ENCODE peak calls at places on chromosome 9, in seven cellular contexts. One of them, this sample, is unnamed.

GRCh38 chr9:121299125-121299466 is 31.1 kb downstream of the GSN start:
- DNase-seq in HCT116: no peak
- DNase-seq in dorsolateral prefrontal cortex: no peak
- DNase-seq in A549: no peak
- DNase-seq in cardiac muscle cell: no peak
- DNase-seq in fibroblast of lung: no peak
- DNase-seq in WERI-Rb-1: no peak
- DNase-seq in this sample: no peak

GRCh38 chr9:134669556-134669955 is 28.0 kb downstream of the COL5A1 start:
- DNase-seq in HCT116: no peak
- DNase-seq in dorsolateral prefrontal cortex: no peak
- DNase-seq in A549: peak; percentile 17
- DNase-seq in cardiac muscle cell: peak; percentile 45
- DNase-seq in fibroblast of lung: no peak
- DNase-seq in WERI-Rb-1: no peak
- DNase-seq in this sample: no peak

GRCh38 chr9:4986783-4987182 is 1.7 kb downstream of the JAK2 start:
- DNase-seq in HCT116: no peak
- DNase-seq in dorsolateral prefrontal cortex: no peak
- DNase-seq in A549: no peak
- DNase-seq in cardiac muscle cell: no peak
- DNase-seq in fibroblast of lung: no peak
- DNase-seq in WERI-Rb-1: no peak
- DNase-seq in this sample: no peak

GRCh38 chr9:108831496-108832178 is 24.1 kb downstream of the ACTL7B start:
- DNase-seq in HCT116: no peak
- DNase-seq in dorsolateral prefrontal cortex: no peak
- DNase-seq in A549: no peak
- DNase-seq in cardiac muscle cell: no peak
- DNase-seq in fibroblast of lung: no peak
- DNase-seq in WERI-Rb-1: no peak
- DNase-seq in this sample: no peak

GRCh38 chr9:98451576-98451975 is 196.1 kb upstream of the TBC1D2 start:
- DNase-seq in HCT116: no peak
- DNase-seq in dorsolateral prefrontal cortex: no peak
- DNase-seq in A549: no peak
- DNase-seq in cardiac muscle cell: no peak
- DNase-seq in fibroblast of lung: no peak
- DNase-seq in WERI-Rb-1: no peak
- DNase-seq in this sample: no peak

GRCh38 chr9:109149722-109150121 is 17.3 kb downstream of the FRRS1L start:
- DNase-seq in HCT116: no peak
- DNase-seq in dorsolateral prefrontal cortex: no peak
- DNase-seq in A549: no peak
- DNase-seq in cardiac muscle cell: no peak
- DNase-seq in fibroblast of lung: no peak
- DNase-seq in WERI-Rb-1: no peak
- DNase-seq in this sample: no peak

GRCh38 chr9:137382728-137383452 is 40.1 kb downstream of the EXD3 start:
- DNase-seq in HCT116: no peak
- DNase-seq in dorsolateral prefrontal cortex: peak; percentile 1
- DNase-seq in A549: no peak
- DNase-seq in cardiac muscle cell: no peak
- DNase-seq in fibroblast of lung: no peak
- DNase-seq in WERI-Rb-1: peak; percentile 6
- DNase-seq in this sample: no peak

GRCh38 chr9:35756743-35757526 is 2.9 kb upstream of the MSMP start:
- DNase-seq in HCT116: peak; percentile 38
- DNase-seq in dorsolateral prefrontal cortex: peak; percentile 62
- DNase-seq in A549: peak; percentile 64
- DNase-seq in cardiac muscle cell: peak; percentile 17
- DNase-seq in fibroblast of lung: no peak
- DNase-seq in WERI-Rb-1: peak; percentile 68
- DNase-seq in this sample: no peak

GRCh38 chr9:109064963-109065701 is 51.8 kb upstream of the CTNNAL1 start:
- DNase-seq in HCT116: peak; percentile 6
- DNase-seq in dorsolateral prefrontal cortex: no peak
- DNase-seq in A549: peak; percentile 21
- DNase-seq in cardiac muscle cell: no peak
- DNase-seq in fibroblast of lung: no peak
- DNase-seq in WERI-Rb-1: no peak
- DNase-seq in this sample: no peak

GRCh38 chr9:34493972-34494535 is 28.7 kb downstream of the ENHO start:
- DNase-seq in HCT116: no peak
- DNase-seq in dorsolateral prefrontal cortex: no peak
- DNase-seq in A549: peak; percentile 20
- DNase-seq in cardiac muscle cell: peak; percentile 72
- DNase-seq in fibroblast of lung: peak; percentile 44
- DNase-seq in WERI-Rb-1: no peak
- DNase-seq in this sample: no peak

GRCh38 chr9:116372081-116372673 is 218.6 kb downstream of the PAPPA start:
- DNase-seq in HCT116: no peak
- DNase-seq in dorsolateral prefrontal cortex: no peak
- DNase-seq in A549: no peak
- DNase-seq in cardiac muscle cell: peak; percentile 40
- DNase-seq in fibroblast of lung: peak; percentile 19
- DNase-seq in WERI-Rb-1: no peak
- DNase-seq in this sample: no peak

GRCh38 chr9:278651-279050 is 64.0 kb downstream of the DOCK8 start:
- DNase-seq in HCT116: no peak
- DNase-seq in dorsolateral prefrontal cortex: no peak
- DNase-seq in A549: no peak
- DNase-seq in cardiac muscle cell: no peak
- DNase-seq in fibroblast of lung: no peak
- DNase-seq in WERI-Rb-1: no peak
- DNase-seq in this sample: no peak

GRCh38 chr9:88291056-88291455 is 97.2 kb upstream of the SPIN1 start:
- DNase-seq in HCT116: no peak
- DNase-seq in dorsolateral prefrontal cortex: no peak
- DNase-seq in A549: no peak
- DNase-seq in cardiac muscle cell: no peak
- DNase-seq in fibroblast of lung: no peak
- DNase-seq in WERI-Rb-1: no peak
- DNase-seq in this sample: no peak

GRCh38 chr9:5436441-5436840 is 1.3 kb downstream of the PLGRKT start:
- DNase-seq in HCT116: no peak
- DNase-seq in dorsolateral prefrontal cortex: no peak
- DNase-seq in A549: no peak
- DNase-seq in cardiac muscle cell: no peak
- DNase-seq in fibroblast of lung: no peak
- DNase-seq in WERI-Rb-1: no peak
- DNase-seq in this sample: no peak

GRCh38 chr9:129183495-129184308 is 5.6 kb upstream of the IER5L start:
- DNase-seq in HCT116: no peak
- DNase-seq in dorsolateral prefrontal cortex: no peak
- DNase-seq in A549: no peak
- DNase-seq in cardiac muscle cell: no peak
- DNase-seq in fibroblast of lung: no peak
- DNase-seq in WERI-Rb-1: peak; percentile 67
- DNase-seq in this sample: no peak

GRCh38 chr9:81906656-81907055 is 21.6 kb upstream of the SPATA31D4 start:
- DNase-seq in HCT116: no peak
- DNase-seq in dorsolateral prefrontal cortex: no peak
- DNase-seq in A549: no peak
- DNase-seq in cardiac muscle cell: peak; percentile 68
- DNase-seq in fibroblast of lung: peak; percentile 58
- DNase-seq in WERI-Rb-1: no peak
- DNase-seq in this sample: peak; percentile 19

GRCh38 chr9:96486351-96487029 is 36.5 kb downstream of the HABP4 start:
- DNase-seq in HCT116: no peak
- DNase-seq in dorsolateral prefrontal cortex: no peak
- DNase-seq in A549: no peak
- DNase-seq in cardiac muscle cell: peak; percentile 76
- DNase-seq in fibroblast of lung: peak; percentile 75
- DNase-seq in WERI-Rb-1: no peak
- DNase-seq in this sample: peak; percentile 45

GRCh38 chr9:137163101-137163661 is 6.7 kb downstream of the LRRC26 start:
- DNase-seq in HCT116: peak; percentile 57
- DNase-seq in dorsolateral prefrontal cortex: no peak
- DNase-seq in A549: no peak
- DNase-seq in cardiac muscle cell: no peak
- DNase-seq in fibroblast of lung: no peak
- DNase-seq in WERI-Rb-1: no peak
- DNase-seq in this sample: no peak

GRCh38 chr9:96327694-96328352 is 25.8 kb upstream of the HSD17B3 start:
- DNase-seq in HCT116: no peak
- DNase-seq in dorsolateral prefrontal cortex: no peak
- DNase-seq in A549: peak; percentile 44
- DNase-seq in cardiac muscle cell: peak; percentile 77
- DNase-seq in fibroblast of lung: peak; percentile 72
- DNase-seq in WERI-Rb-1: peak; percentile 46
- DNase-seq in this sample: peak; percentile 3

GRCh38 chr9:89498845-89499480 is 1.1 kb upstream of the SEMA4D start:
- DNase-seq in HCT116: no peak
- DNase-seq in dorsolateral prefrontal cortex: no peak
- DNase-seq in A549: no peak
- DNase-seq in cardiac muscle cell: no peak
- DNase-seq in fibroblast of lung: no peak
- DNase-seq in WERI-Rb-1: no peak
- DNase-seq in this sample: no peak

GRCh38 chr9:92482336-92482735 is at the start of gene ASPN:
- DNase-seq in HCT116: no peak
- DNase-seq in dorsolateral prefrontal cortex: no peak
- DNase-seq in A549: no peak
- DNase-seq in cardiac muscle cell: peak; percentile 86
- DNase-seq in fibroblast of lung: peak; percentile 79
- DNase-seq in WERI-Rb-1: no peak
- DNase-seq in this sample: no peak

GRCh38 chr9:92481029-92481633 is 1.2 kb downstream of the ASPN start:
- DNase-seq in HCT116: no peak
- DNase-seq in dorsolateral prefrontal cortex: no peak
- DNase-seq in A549: no peak
- DNase-seq in cardiac muscle cell: no peak
- DNase-seq in fibroblast of lung: no peak
- DNase-seq in WERI-Rb-1: no peak
- DNase-seq in this sample: no peak

GRCh38 chr9:92476962-92477361 is 5.3 kb downstream of the ASPN start:
- DNase-seq in HCT116: no peak
- DNase-seq in dorsolateral prefrontal cortex: no peak
- DNase-seq in A549: no peak
- DNase-seq in cardiac muscle cell: no peak
- DNase-seq in fibroblast of lung: no peak
- DNase-seq in WERI-Rb-1: no peak
- DNase-seq in this sample: no peak

GRCh38 chr9:92483896-92484545 is 1.7 kb upstream of the ASPN start:
- DNase-seq in HCT116: no peak
- DNase-seq in dorsolateral prefrontal cortex: no peak
- DNase-seq in A549: no peak
- DNase-seq in cardiac muscle cell: peak; percentile 16
- DNase-seq in fibroblast of lung: peak; percentile 43
- DNase-seq in WERI-Rb-1: no peak
- DNase-seq in this sample: no peak

DNA sequence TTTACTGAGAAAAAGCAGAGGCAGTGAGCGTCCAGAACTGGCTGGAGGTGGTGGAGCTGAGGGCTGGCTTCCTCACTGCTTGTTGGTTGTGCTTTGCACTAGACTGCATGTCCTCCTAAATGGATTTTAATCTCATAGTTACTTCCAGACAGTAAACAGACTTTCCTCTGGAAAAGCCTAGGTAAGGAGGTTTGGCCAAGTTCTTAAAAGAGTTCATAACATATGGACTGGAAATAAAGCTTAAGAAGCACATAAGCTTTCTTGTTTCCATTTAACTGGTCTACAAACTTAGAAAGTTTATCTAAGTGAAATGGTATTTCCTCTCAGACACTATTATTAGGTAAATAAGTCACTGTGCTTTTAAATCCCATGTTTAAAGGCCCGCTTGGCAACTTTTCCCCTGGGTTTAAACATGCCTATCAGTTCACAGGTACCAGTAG is 2.0 kb downstream of the ASPN start:
- DNase-seq in HCT116: no peak
- DNase-seq in dorsolateral prefrontal cortex: no peak
- DNase-seq in A549: no peak
- DNase-seq in cardiac muscle cell: no peak
- DNase-seq in fibroblast of lung: peak; percentile 28
- DNase-seq in WERI-Rb-1: no peak
- DNase-seq in this sample: no peak
- H3K4me3 ChIP-seq in HCT116: no peak overlapping the region
- H3K4me3 ChIP-seq in dorsolateral prefrontal cortex: no peak overlapping the region
- H3K4me3 ChIP-seq in A549: no peak overlapping the region
- H3K4me3 ChIP-seq in cardiac muscle cell: no peak overlapping the region
- H3K4me3 ChIP-seq in fibroblast of lung: no peak overlapping the region
- H3K4me3 ChIP-seq in WERI-Rb-1: no peak overlapping the region
- H3K4me3 ChIP-seq in this sample: no peak overlapping the region

DNA sequence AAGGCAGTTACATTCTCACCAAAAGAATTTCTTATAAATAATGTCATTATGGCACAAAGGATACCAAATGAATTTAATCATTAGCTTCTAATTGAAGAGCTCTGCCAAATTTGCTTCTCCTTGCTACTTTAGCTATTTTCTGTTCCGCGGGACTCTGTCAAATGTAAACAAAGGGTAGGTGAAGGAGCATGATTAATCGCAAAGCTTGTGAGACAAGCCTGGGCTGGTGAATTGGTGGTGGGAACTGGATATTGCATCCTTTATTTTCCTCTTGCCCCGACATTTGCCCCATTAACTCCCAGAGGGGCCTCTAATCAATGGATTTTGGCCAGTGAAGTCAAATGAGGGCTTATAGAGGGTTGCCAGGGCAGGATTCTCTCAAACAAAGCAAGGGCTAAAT is 234.2 kb upstream of the RFX3 start:
- DNase-seq in HCT116: no peak
- DNase-seq in dorsolateral prefrontal cortex: no peak
- DNase-seq in A549: no peak
- DNase-seq in cardiac muscle cell: no peak
- DNase-seq in fibroblast of lung: peak; percentile 28
- DNase-seq in WERI-Rb-1: no peak
- DNase-seq in this sample: no peak
- TF ChIP-seq CTCF in HCT116: no peak
- TF ChIP-seq CTCF in dorsolateral prefrontal cortex: no peak
- TF ChIP-seq CTCF in A549: no peak
- TF ChIP-seq CTCF in cardiac muscle cell: no peak
- TF ChIP-seq CTCF in fibroblast of lung: no peak
- TF ChIP-seq CTCF in WERI-Rb-1: no peak
- TF ChIP-seq CTCF in this sample: no peak

GRCh38 chr9:95206143-95206542 is 111.4 kb downstream of the FANCC start:
- DNase-seq in HCT116: no peak
- DNase-seq in dorsolateral prefrontal cortex: no peak
- DNase-seq in A549: no peak
- DNase-seq in cardiac muscle cell: peak; percentile 36
- DNase-seq in fibroblast of lung: peak; percentile 39
- DNase-seq in WERI-Rb-1: no peak
- DNase-seq in this sample: no peak
- H3K4me3 ChIP-seq in HCT116: no peak overlapping the region
- H3K4me3 ChIP-seq in dorsolateral prefrontal cortex: no peak overlapping the region
- H3K4me3 ChIP-seq in A549: no peak overlapping the region
- H3K4me3 ChIP-seq in cardiac muscle cell: no peak overlapping the region
- H3K4me3 ChIP-seq in fibroblast of lung: peak overlapping the region; percentile 2
- H3K4me3 ChIP-seq in WERI-Rb-1: no peak overlapping the region
- H3K4me3 ChIP-seq in this sample: peak overlapping the region; percentile 1

DNA sequence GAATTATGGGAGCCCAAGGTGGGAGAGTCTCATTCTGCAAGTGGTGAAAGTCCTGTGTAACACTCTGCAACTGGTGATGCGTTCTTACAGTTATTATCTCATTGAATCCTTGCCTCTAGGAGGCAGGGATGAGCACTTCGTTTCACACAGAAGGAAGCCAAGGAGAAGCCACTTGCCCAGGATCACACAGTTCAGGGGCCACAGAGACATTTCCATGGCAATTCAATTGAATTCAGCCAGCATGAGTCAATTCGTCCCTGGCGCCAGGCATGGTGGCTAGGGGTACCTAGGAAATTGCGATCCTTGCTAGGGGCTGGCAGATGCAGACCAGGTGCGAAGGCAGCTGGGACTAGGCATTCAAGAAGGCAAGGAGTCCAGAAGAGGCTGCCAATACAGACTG is 26.2 kb downstream of the LHX2 start:
- DNase-seq in HCT116: peak; percentile 38
- DNase-seq in dorsolateral prefrontal cortex: no peak
- DNase-seq in A549: no peak
- DNase-seq in cardiac muscle cell: no peak
- DNase-seq in fibroblast of lung: no peak
- DNase-seq in WERI-Rb-1: no peak
- DNase-seq in this sample: no peak
- TF ChIP-seq CTCF in HCT116: no peak
- TF ChIP-seq CTCF in dorsolateral prefrontal cortex: no peak
- TF ChIP-seq CTCF in A549: no peak
- TF ChIP-seq CTCF in cardiac muscle cell: peak; percentile 9
- TF ChIP-seq CTCF in fibroblast of lung: peak; percentile 22
- TF ChIP-seq CTCF in WERI-Rb-1: peak; percentile 40
- TF ChIP-seq CTCF in this sample: no peak

This sample was measured in AG04449.